ENCODE peak calls at places on chromosomes 16 and 17, in six cellular contexts. J is tibial nerve, O is fibroblast of pulmonary artery, B is hepatocyte, Z is GM12865, K is BJ. R is an unnamed sample.

GRCh38 chr17:28675485-28675884 is 13.5 kb downstream of the SUPT6H start:
- DNase-seq in B (no peak), Z (no peak), J (no peak), K (no peak), O (no peak), R (no peak)

GRCh38 chr16:50469744-50470301 is 78.4 kb upstream of the NKD1 start:
- DNase-seq in Z (no peak), K (no peak), O (no peak), B (no peak), J (no peak), R (no peak)

GRCh38 chr16:10266809-10267208 is 84.6 kb upstream of the GRIN2A start:
- DNase-seq in K (no peak), B (no peak), J (no peak), Z (peak), O (no peak), R (no peak)

GRCh38 chr17:29155235-29155965 is 24.8 kb downstream of the MYO18A start:
- DNase-seq in Z (no peak), K (no peak), O (peak), B (peak), J (no peak), R (peak)

GRCh38 chr17:68198931-68199836 is 48.7 kb upstream of the AMZ2 start:
- DNase-seq in B (peak), J (no peak), K (no peak), Z (no peak), O (no peak), R (peak)

GRCh38 chr17:75390982-75391381 is 14.5 kb downstream of the GRB2 start:
- DNase-seq in B (no peak), Z (no peak), J (no peak), K (no peak), O (peak), R (no peak)

GRCh38 chr17:62692721-62693431 is 65.4 kb downstream of the MRC2 start:
- DNase-seq in O (peak), Z (peak), B (no peak), K (no peak), J (no peak), R (no peak)

GRCh38 chr16:58421529-58421928 is 29.3 kb downstream of the GINS3 start:
- DNase-seq in K (no peak), Z (no peak), O (peak), J (no peak), B (no peak), R (no peak)

GRCh38 chr16:31700200-31700529 is 172.5 kb downstream of the AHSP start:
- DNase-seq in J (no peak), Z (no peak), O (no peak), B (no peak), K (no peak), R (no peak)

GRCh38 chr17:43169561-43170139 is 1.4 kb upstream of the NBR1 start:
- DNase-seq in J (no peak), B (peak), Z (peak), O (peak), K (no peak), R (peak)

GRCh38 chr16:12732600-12732999 is 71.1 kb downstream of the CPPED1 start:
- DNase-seq in O (no peak), K (no peak), Z (no peak), B (no peak), J (no peak), R (no peak)

GRCh38 chr17:64750891-64751677 is 89.0 kb upstream of the SMURF2 start:
- DNase-seq in Z (no peak), K (no peak), O (no peak), J (no peak), B (no peak), R (no peak)

GRCh38 chr17:82668631-82669099 is 20.4 kb upstream of the WDR45B start:
- DNase-seq in K (no peak), B (peak), O (peak), Z (peak), J (no peak), R (peak)

GRCh38 chr17:80941171-80941570 is 50.5 kb upstream of the CHMP6 start:
- DNase-seq in Z (no peak), O (no peak), K (no peak), J (no peak), B (no peak), R (no peak)

GRCh38 chr16:66427871-66428681 is 981 bp downstream of the BEAN1 start:
- DNase-seq in Z (no peak), K (no peak), J (no peak), O (no peak), B (peak), R (no peak)
- H3K4me3 ChIP-seq in Z (no peak), K (no peak), J (peak), O (peak), B (peak), R (peak)

GRCh38 chr17:77733576-77734296 is 224.8 kb upstream of the TNRC6C start:
- DNase-seq in Z (no peak), O (no peak), K (no peak), B (no peak), J (no peak), R (peak)
- H3K4me3 ChIP-seq in Z (no peak), O (no peak), K (no peak), B (no peak), J (no peak), R (no peak)

GRCh38 chr16:1088295-1089170 is 7.5 kb downstream of the C1QTNF8 start:
- DNase-seq in J (no peak), O (no peak), K (no peak), Z (no peak), B (no peak), R (no peak)

GRCh38 chr16:1082952-1083675 is 10.6 kb downstream of the SSTR5 start:
- DNase-seq in O (no peak), J (no peak), Z (no peak), K (no peak), B (no peak), R (no peak)

GRCh38 chr16:1081734-1082265 is 9.3 kb downstream of the SSTR5 start:
- DNase-seq in O (no peak), Z (no peak), J (no peak), K (no peak), B (no peak), R (no peak)

GRCh38 chr16:1082266-1082951 is 9.9 kb downstream of the SSTR5 start:
- DNase-seq in B (peak), Z (no peak), K (no peak), O (peak), J (no peak), R (no peak)

DNA sequence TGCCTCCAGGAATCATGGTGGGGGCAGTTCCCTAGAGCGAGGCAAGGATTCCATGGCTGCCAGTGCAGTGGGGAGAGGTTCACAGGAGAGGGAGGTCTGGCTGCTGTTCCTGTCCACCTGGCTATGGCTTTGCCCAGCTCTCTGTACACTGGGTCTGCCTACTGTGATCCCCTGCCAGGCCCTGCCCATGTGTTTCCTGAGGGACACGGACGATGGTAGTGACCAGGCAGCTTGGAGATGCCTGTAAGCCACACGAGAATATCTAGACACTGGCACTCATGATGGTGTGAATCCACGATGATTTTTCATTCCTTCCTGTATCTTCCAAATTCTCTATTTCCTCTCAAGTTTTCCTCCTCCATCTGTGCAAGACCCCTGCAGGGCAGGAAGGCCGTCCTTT is 11.1 kb downstream of the C1QTNF8 start:
- DNase-seq in O (no peak), J (no peak), K (no peak), B (no peak), Z (no peak), R (no peak)
- H3K4me3 ChIP-seq in O (no peak), J (no peak), K (no peak), B (no peak), Z (no peak), R (no peak)

GRCh38 chr16:11328172-11329079 is 16.8 kb upstream of the RMI2 start:
- DNase-seq in B (peak), O (peak), K (peak), Z (peak), J (peak), R (peak)
- H3K4me3 ChIP-seq in B (no peak), O (peak), K (peak), Z (peak), J (no peak), R (no peak)

GRCh38 chr16:66135376-66135775 is 231.1 kb upstream of the CDH5 start:
- DNase-seq in Z (no peak), J (peak), O (no peak), B (peak), K (no peak), R (no peak)
- H3K4me3 ChIP-seq in Z (no peak), J (no peak), O (no peak), B (no peak), K (no peak), R (no peak)

DNA sequence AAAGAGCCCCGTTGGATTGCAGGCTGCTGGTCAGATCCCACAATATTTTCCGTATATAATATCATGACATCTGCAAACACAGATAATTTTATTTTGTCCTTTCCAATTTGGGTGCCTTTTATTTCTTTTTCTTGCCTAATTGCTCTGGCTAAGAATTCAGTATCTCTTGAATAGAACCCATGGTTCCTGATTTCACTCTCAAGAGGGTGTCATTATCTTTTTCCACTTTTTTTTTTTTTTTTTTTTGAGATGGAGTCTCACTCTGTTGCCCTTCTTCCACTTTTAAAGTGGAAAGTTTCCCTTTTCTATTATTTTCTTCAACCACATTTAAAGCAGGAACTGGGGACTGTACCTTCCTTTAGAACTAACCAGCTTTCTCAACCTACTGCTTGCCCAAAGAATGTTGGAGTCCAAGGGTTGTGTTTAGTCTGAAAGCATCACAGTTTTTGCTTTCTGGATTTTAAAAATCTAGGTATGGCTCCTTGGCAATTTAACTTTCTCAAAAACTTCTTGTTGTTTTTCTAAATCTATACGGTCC is 31.1 kb downstream of the SLFN11 start:
- DNase-seq in B (no peak), J (no peak), O (no peak), Z (no peak), K (no peak), R (no peak)
- H3K4me3 ChIP-seq in B (no peak), J (no peak), O (no peak), Z (no peak), K (no peak), R (no peak)

DNA sequence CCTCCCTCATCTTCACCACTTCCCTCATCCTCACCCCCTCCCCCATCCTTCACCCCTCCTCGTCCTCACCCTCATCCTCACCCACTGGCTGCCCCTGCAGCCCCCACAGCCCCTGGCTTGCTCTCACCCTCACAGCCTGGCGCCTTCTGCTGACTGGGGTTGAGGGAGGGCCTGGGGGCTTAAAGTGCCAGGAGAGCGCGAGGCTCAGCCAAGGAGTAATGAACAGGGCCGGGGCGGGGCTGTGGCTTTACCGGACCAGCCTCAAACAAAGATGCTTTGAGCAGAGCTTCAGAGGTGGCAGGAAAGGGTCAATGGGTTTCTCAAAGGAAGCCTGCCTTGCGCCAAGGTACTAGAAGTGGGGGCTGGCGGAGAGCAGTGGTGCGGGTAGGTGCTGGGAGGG is at the start of gene PRSS33:
- DNase-seq in K (no peak), B (no peak), O (no peak), J (no peak), Z (no peak), R (peak)
- H3K4me3 ChIP-seq in K (no peak), B (no peak), O (no peak), J (no peak), Z (no peak), R (no peak)

GRCh38 chr17:20216154-20216815 is 207.1 kb downstream of the SPECC1 start:
- DNase-seq in B (no peak), O (no peak), K (no peak), Z (no peak), J (no peak), R (no peak)
- H3K4me3 ChIP-seq in B (no peak), O (no peak), K (no peak), Z (no peak), J (no peak), R (no peak)

R was measured in left lung.